ENCODE peak calls at places on chromosomes 1 and 21, in eight cellular contexts. H is GM23338; D is spleen; B is stomach; C is endodermal cell; X is AG04450; K is CD8-positive, alpha-beta T cell; I is right lobe of liver. N is an unnamed sample.

GRCh38 chr1:19003371-19004290 is 47.2 kb upstream of the IFFO2 start:
- DNase-seq in I (no peak), X (peak; percentile 33), B (no peak), K (no peak), H (no peak), C (no peak), D (no peak), N (no peak)

GRCh38 chr1:77220687-77221463 is 1.6 kb upstream of the PIGK start:
- DNase-seq in K (no peak), H (no peak), D (no peak), I (no peak), C (no peak), B (no peak), X (no peak), N (no peak)

GRCh38 chr1:165367375-165367993 is 11.0 kb upstream of the LMX1A start:
- DNase-seq in I (peak; percentile 90), B (peak; percentile 86), X (peak; percentile 29), H (peak; percentile 93), C (peak; percentile 99), D (peak; percentile 80), K (peak; percentile 81), N (no peak)

GRCh38 chr1:88683516-88683847 is 591 bp upstream of the PKN2 start:
- DNase-seq in X (no peak), I (peak; percentile 70), D (peak; percentile 89), C (peak; percentile 79), K (peak; percentile 58), H (peak; percentile 63), B (peak; percentile 35), N (no peak)

GRCh38 chr1:157247005-157247763 is 109.0 kb upstream of the ETV3 start:
- DNase-seq in C (no peak), B (no peak), H (no peak), K (no peak), X (no peak), I (no peak), D (no peak), N (no peak)

GRCh38 chr21:25638634-25639166 is 358 bp upstream of the JAM2 start:
- DNase-seq in D (no peak), H (no peak), B (no peak), C (no peak), I (no peak), X (no peak), K (no peak), N (peak; percentile 20)

GRCh38 chr1:55703726-55704363 is 488.7 kb upstream of the USP24 start:
- DNase-seq in H (no peak), K (no peak), I (no peak), X (no peak), B (no peak), C (no peak), D (no peak), N (no peak)

GRCh38 chr1:208206092-208206698 is 38.0 kb downstream of the PLXNA2 start:
- DNase-seq in I (no peak), C (no peak), H (no peak), B (no peak), D (no peak), K (no peak), X (no peak), N (no peak)

GRCh38 chr1:3363756-3364155 is 90.7 kb upstream of the ARHGEF16 start:
- DNase-seq in H (no peak), D (no peak), C (no peak), B (no peak), K (no peak), X (no peak), I (no peak), N (no peak)

GRCh38 chr1:159071970-159072582 is 4.5 kb downstream of the AIM2 start:
- DNase-seq in I (no peak), K (no peak), D (no peak), B (no peak), H (peak; percentile 83), X (peak; percentile 48), C (no peak), N (no peak)

GRCh38 chr1:46520063-46520911 is 30.7 kb downstream of the DMBX1 start:
- DNase-seq in H (peak; percentile 64), K (no peak), X (peak; percentile 27), C (peak; percentile 87), D (peak; percentile 56), B (no peak), I (no peak), N (no peak)

GRCh38 chr1:119475866-119476439 is 31.1 kb upstream of the HSD3B1 start:
- DNase-seq in X (no peak), K (no peak), I (peak; percentile 75), H (peak; percentile 95), C (peak; percentile 96), B (peak; percentile 69), D (no peak), N (peak; percentile 6)

GRCh38 chr1:55146781-55147180 is 68.4 kb downstream of the USP24 start:
- DNase-seq in K (no peak), D (no peak), X (no peak), H (no peak), I (no peak), B (peak; percentile 33), C (no peak), N (no peak)

GRCh38 chr1:155706101-155706619 is 17.3 kb downstream of the DAP3 start:
- DNase-seq in C (no peak), I (no peak), H (no peak), B (no peak), K (no peak), X (no peak), D (no peak), N (no peak)

GRCh38 chr1:228745497-228745896 is 10.2 kb downstream of the RHOU start:
- DNase-seq in B (no peak), H (no peak), X (no peak), K (no peak), D (no peak), I (no peak), C (no peak), N (no peak)

GRCh38 chr1:36224537-36225297 is 474 bp downstream of the THRAP3 start:
- DNase-seq in X (peak; percentile 48), D (peak; percentile 96), H (peak; percentile 95), I (peak; percentile 85), B (peak; percentile 65), C (peak; percentile 93), K (no peak), N (no peak)
- TF ChIP-seq CTCF in X (peak; percentile 53), D (peak; percentile 41), H (peak; percentile 56), I (peak; percentile 52), B (no peak), C (peak; percentile 73), K (no peak), N (no peak)

GRCh38 chr1:117631361-117631760 is 25.5 kb downstream of the TENT5C start:
- DNase-seq in K (no peak), C (no peak), I (no peak), D (peak; percentile 28), B (no peak), X (no peak), H (no peak), N (no peak)
- H3K4me3 ChIP-seq in K (no peak overlapping the region), C (no peak overlapping the region), I (no peak overlapping the region), D (no peak overlapping the region), B (no peak overlapping the region), X (no peak overlapping the region), H (no peak overlapping the region), N (no peak overlapping the region)

GRCh38 chr1:109467301-109467777 is 993 bp downstream of the SYPL2 start:
- DNase-seq in K (no peak), D (no peak), X (no peak), I (no peak), H (peak; percentile 44), B (no peak), C (peak; percentile 68), N (no peak)

GRCh38 chr1:109470245-109470644 is 3.9 kb downstream of the SYPL2 start:
- DNase-seq in X (no peak), C (no peak), B (no peak), K (no peak), D (no peak), H (no peak), I (no peak), N (no peak)

GRCh38 chr1:109466440-109467300 is at the start of gene SYPL2:
- DNase-seq in D (peak; percentile 80), K (no peak), C (peak; percentile 85), I (peak; percentile 86), X (no peak), B (peak; percentile 50), H (peak; percentile 85), N (no peak)

GRCh38 chr1:109468903-109469302 is 2.6 kb downstream of the SYPL2 start:
- DNase-seq in K (no peak), D (no peak), X (no peak), B (no peak), H (no peak), I (no peak), C (no peak), N (no peak)

DNA sequence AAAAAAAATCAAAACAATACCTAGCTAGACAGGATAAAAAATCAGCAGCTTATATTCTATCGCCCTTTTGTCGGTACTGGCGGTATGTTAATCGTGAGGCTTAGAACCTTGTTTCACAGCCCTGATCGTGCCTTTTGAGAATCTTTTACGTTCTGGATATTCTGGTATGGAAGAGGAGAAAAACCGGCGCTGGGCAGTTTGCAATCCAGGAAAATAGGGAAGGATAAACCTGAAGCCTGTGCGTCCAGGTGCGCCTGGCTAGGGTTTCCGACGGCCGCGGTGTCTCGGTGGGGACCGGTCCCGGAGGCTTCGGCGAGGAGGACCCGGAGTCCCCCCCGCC is 276 bp upstream of the SYPL2 start:
- DNase-seq in X (no peak), D (no peak), C (no peak), B (no peak), H (no peak), I (no peak), K (no peak), N (no peak)
- H3K27me3 ChIP-seq in X (peaks cover 71% of the 10 kb centered on the region), D (peaks cover 98% of the 10 kb centered on the region), C (peaks cover 79% of the 10 kb centered on the region), B (peaks cover 48% of the 10 kb centered on the region), H (peaks cover 70% of the 10 kb centered on the region), I (no peaks in the 10 kb centered on the region), K (peaks cover 19% of the 10 kb centered on the region), N (no peaks in the 10 kb centered on the region)

GRCh38 chr21:17903029-17903806 is 84.1 kb upstream of the C21orf91 start:
- DNase-seq in X (peak; percentile 20), B (no peak), C (peak; percentile 49), K (no peak), I (no peak), D (no peak), H (peak; percentile 39), N (peak; percentile 15)
- TF ChIP-seq CTCF in X (peak; percentile 19), B (no peak), C (peak; percentile 39), K (peak; percentile 60), I (peak; percentile 27), D (no peak), H (peak; percentile 22), N (no peak)

N was measured in GM06990.